ENCODE peak calls at places on chromosomes 16 and 17, in six cellular contexts. U is ascending aorta, D is GM10248, T is heart right ventricle, Z is progenitor cell of endocrine pancreas, L is omental fat pad. A is an unnamed sample.

GRCh38 chr16:23835390-23836077 is at the start of gene PRKCB:
- DNase-seq in U (peak; percentile 83), Z (peak; percentile 78), D (peak; percentile 95), L (peak; percentile 45), T (peak; percentile 77), A (no peak)

GRCh38 chr17:64498308-64499203 is 1.7 kb upstream of the POLG2 start:
- DNase-seq in Z (no peak), L (no peak), T (no peak), D (no peak), U (no peak), A (no peak)

GRCh38 chr16:53849994-53850393 is 146.0 kb downstream of the FTO start:
- DNase-seq in U (no peak), L (no peak), D (no peak), Z (no peak), T (no peak), A (no peak)

GRCh38 chr16:57639172-57639571 is 10.7 kb downstream of the ADGRG1 start:
- DNase-seq in L (no peak), Z (peak; percentile 66), D (no peak), T (peak; percentile 51), U (no peak), A (no peak)

GRCh38 chr16:19680972-19681371 is 37.1 kb downstream of the KNOP1 start:
- DNase-seq in T (no peak), U (no peak), D (no peak), Z (no peak), L (no peak), A (no peak)

GRCh38 chr17:72737291-72737690 is 355.2 kb downstream of the SLC39A11 start:
- DNase-seq in Z (no peak), D (no peak), T (no peak), L (no peak), U (no peak), A (no peak)

GRCh38 chr17:80474231-80474932 is 2.0 kb downstream of the NPTX1 start:
- DNase-seq in U (no peak), Z (no peak), D (no peak), L (no peak), T (no peak), A (no peak)

GRCh38 chr16:68287276-68288251 is 23.2 kb downstream of the SLC7A6OS start:
- DNase-seq in L (no peak), D (no peak), U (peak; percentile 92), Z (no peak), T (peak; percentile 77), A (no peak)

GRCh38 chr17:83062818-83063671 is 16.4 kb upstream of the METRNL start:
- DNase-seq in U (peak; percentile 49), D (no peak), L (peak; percentile 18), Z (peak; percentile 8), T (no peak), A (no peak)

GRCh38 chr16:52912565-52913173 is 140.0 kb downstream of the CHD9NB start:
- DNase-seq in L (no peak), T (peak; percentile 33), D (peak; percentile 45), U (no peak), Z (peak; percentile 61), A (no peak)

GRCh38 chr17:80220709-80221215 is 535 bp downstream of the SLC26A11 start:
- DNase-seq in U (no peak), T (no peak), Z (no peak), L (no peak), D (no peak), A (no peak)

GRCh38 chr17:17190188-17190587 is 15.9 kb downstream of the PLD6 start:
- DNase-seq in L (no peak), U (no peak), T (no peak), D (no peak), Z (no peak), A (no peak)

GRCh38 chr16:24723663-24724062 is 5.8 kb upstream of the TNRC6A start:
- DNase-seq in D (no peak), U (no peak), L (no peak), Z (no peak), T (no peak), A (no peak)

GRCh38 chr17:65690626-65691310 is 129.3 kb upstream of the AXIN2 start:
- DNase-seq in L (no peak), D (no peak), U (no peak), Z (no peak), T (no peak), A (no peak)

GRCh38 chr17:3683054-3683511 is 12.9 kb downstream of the P2RX5 start:
- DNase-seq in D (peak; percentile 84), U (no peak), Z (no peak), L (no peak), T (no peak), A (no peak)

GRCh38 chr16:65392831-65393565 is 271.1 kb upstream of the CDH11 start:
- DNase-seq in Z (no peak), U (no peak), T (no peak), D (no peak), L (no peak), A (no peak)

GRCh38 chr17:30273373-30273772 is 18.4 kb downstream of the BLMH start:
- DNase-seq in Z (no peak), L (no peak), D (no peak), T (no peak), U (no peak), A (no peak)

GRCh38 chr17:50035421-50035879 is 20.5 kb upstream of the ITGA3 start:
- DNase-seq in T (no peak), L (no peak), Z (no peak), D (peak; percentile 11), U (peak; percentile 60), A (no peak)

GRCh38 chr16:86966781-86967180 is 350.4 kb downstream of the C16orf95 start:
- DNase-seq in Z (no peak), L (no peak), U (no peak), D (no peak), T (no peak), A (no peak)

GRCh38 chr17:69227536-69227935 is 1.1 kb downstream of the ABCA10 start:
- DNase-seq in D (no peak), U (no peak), Z (no peak), T (no peak), L (no peak), A (no peak)

GRCh38 chr17:66135896-66136295 is 56.0 kb downstream of the CEP112 start:
- DNase-seq in D (no peak), U (no peak), Z (no peak), L (no peak), T (no peak), A (no peak)

GRCh38 chr16:82639263-82639662 is 12.5 kb downstream of the CDH13 start:
- DNase-seq in Z (no peak), U (no peak), T (no peak), L (no peak), D (no peak), A (no peak)

GRCh38 chr17:4948997-4949320 is 629 bp upstream of the PFN1 start:
- DNase-seq in D (peak; percentile 86), T (peak; percentile 87), L (no peak), Z (peak; percentile 60), U (peak; percentile 91), A (peak; percentile 95)

GRCh38 chr16:19858006-19858653 is 26.5 kb downstream of the GPRC5B start:
- DNase-seq in T (no peak), L (no peak), Z (no peak), D (no peak), U (no peak), A (no peak)

GRCh38 chr17:67223924-67224323 is 21.1 kb downstream of the HELZ start:
- DNase-seq in L (no peak), Z (no peak), U (no peak), D (no peak), T (no peak), A (no peak)

GRCh38 chr16:72722552-72722951 is 325.4 kb downstream of the ZFHX3 start:
- DNase-seq in L (no peak), U (no peak), Z (no peak), T (no peak), D (no peak), A (no peak)

GRCh38 chr17:62703269-62703775 is 75.9 kb downstream of the MRC2 start:
- DNase-seq in U (peak; percentile 83), Z (no peak), L (no peak), T (no peak), D (no peak), A (no peak)

GRCh38 chr17:41551370-41551769 is 20.5 kb downstream of the KRT9 start:
- DNase-seq in Z (no peak), U (no peak), L (no peak), D (no peak), T (no peak), A (no peak)

GRCh38 chr17:45771473-45771959 is 12.6 kb upstream of the CRHR1 start:
- DNase-seq in L (no peak), D (no peak), U (no peak), T (no peak), Z (no peak), A (no peak)
- TF ChIP-seq CTCF in L (no peak), D (no peak), U (no peak), T (no peak), Z (no peak), A (no peak)

DNA sequence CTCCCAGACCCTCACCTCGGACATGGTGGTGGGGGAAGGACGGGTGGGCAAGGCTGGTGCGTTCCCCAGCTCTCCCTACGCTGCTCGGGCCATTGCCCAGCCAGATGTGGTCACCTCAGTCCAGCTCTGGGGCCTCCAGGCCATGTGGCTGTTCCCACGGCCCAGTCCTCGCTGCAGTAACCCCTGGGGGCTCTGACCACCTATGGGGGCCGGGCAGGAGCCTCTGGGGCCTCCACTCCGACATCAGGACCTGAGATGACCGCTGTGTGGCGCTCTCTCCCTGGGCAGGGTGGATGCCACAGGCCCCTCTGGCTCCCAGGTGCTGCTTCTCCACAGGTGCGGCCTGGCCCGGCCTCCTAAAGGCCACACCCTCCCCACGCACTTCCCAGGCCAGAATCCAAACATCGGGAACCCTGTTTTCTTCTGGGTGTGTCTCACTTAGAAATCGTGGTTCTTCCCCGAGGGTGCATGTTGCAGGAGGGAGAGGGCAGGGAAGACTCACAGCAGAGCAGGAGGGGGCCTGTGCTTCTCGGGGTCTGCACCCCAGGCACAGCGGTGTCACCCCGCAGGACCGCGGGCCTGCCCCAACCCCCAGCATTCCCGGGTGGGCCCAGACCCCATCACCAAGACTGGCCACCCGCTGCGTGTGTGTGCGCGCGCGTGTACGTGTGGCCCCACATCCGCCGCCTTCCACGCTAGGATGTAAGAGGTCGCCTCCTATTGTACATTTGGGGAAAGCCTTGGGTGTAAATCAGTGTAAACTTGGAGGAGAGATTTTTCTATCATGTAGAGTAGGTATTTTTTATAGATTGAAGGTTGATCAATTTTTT is 5.9 kb upstream of the CAPN15 start:
- DNase-seq in T (peak; percentile 9), L (no peak), Z (no peak), U (no peak), D (no peak), A (no peak)
- TF ChIP-seq CTCF in T (no peak), L (no peak), Z (no peak), U (no peak), D (no peak), A (no peak)

DNA sequence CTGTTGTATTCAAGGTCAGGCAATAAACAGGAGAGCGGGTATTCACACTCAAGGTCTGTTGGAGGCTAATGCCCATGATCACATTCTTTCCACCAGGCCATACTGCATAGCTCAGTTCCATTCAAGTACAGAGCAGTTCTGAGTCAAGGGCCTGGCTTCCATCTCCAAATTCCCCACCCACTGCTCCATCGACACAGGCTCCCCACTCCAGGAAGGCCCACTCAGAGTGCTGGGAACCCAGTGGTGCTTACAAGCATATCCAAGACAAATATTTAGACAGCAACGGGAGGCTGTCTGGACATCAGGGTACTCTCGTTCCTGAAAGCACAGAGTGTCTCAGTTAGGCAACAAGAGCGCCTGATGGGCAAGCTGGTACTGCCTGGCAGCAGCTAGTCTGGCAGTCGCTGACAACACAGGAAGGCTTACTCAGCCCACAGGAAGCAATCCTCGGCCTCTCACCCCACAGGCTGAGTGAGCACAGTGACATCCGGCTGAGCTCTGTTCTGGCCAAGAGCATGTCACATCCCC is 40.9 kb downstream of the RFFL start:
- DNase-seq in D (peak; percentile 58), T (peak; percentile 52), U (peak; percentile 96), Z (no peak), L (peak; percentile 36), A (peak; percentile 93)
- TF ChIP-seq CTCF in D (no peak), T (peak; percentile 22), U (peak; percentile 37), Z (no peak), L (no peak), A (peak; percentile 53)

GRCh38 chr16:11356573-11357331 is 11.5 kb downstream of the RMI2 start:
- DNase-seq in U (no peak), Z (peak; percentile 35), L (no peak), T (peak; percentile 72), D (peak; percentile 69), A (no peak)
- TF ChIP-seq CTCF in U (peak; percentile 51), Z (peak; percentile 65), L (no peak), T (peak; percentile 71), D (peak; percentile 69), A (peak; percentile 74)

A was measured in osteocyte.